ENCODE peak calls at places on chromosomes 1 and 21, in nine cellular contexts. Q is D341Med; I is left ventricle myocardium inferior; D is AG09319; S is GM20000; L is activated B cell treated with CpG ODN at 0.5 μM for 24 hours; R is RKO; K is AG09309; X is activated naive CD4-positive, alpha-beta T cell. T is an unnamed sample.

GRCh38 chr1:200242379-200243041 is 167.3 kb downstream of the ZNF281 start:
- DNase-seq in D (no peak), S (no peak), R (no peak), K (no peak), Q (no peak), I (peak; percentile 19), X (no peak), L (no peak), T (no peak)

GRCh38 chr1:210358511-210359148 is 29.9 kb downstream of the HHAT start:
- DNase-seq in S (no peak), L (no peak), K (no peak), R (no peak), D (no peak), I (no peak), X (no peak), Q (no peak), T (no peak)

GRCh38 chr1:163834778-163835177 is 513.0 kb downstream of the NUF2 start:
- DNase-seq in K (no peak), R (no peak), Q (no peak), X (no peak), L (no peak), D (no peak), I (no peak), S (no peak), T (no peak)

GRCh38 chr1:14516974-14517812 is 81.3 kb upstream of the KAZN start:
- DNase-seq in D (peak; percentile 93), Q (no peak), L (no peak), I (no peak), K (peak; percentile 86), X (no peak), R (no peak), S (peak; percentile 24), T (peak; percentile 89)

GRCh38 chr1:29410476-29410875 is 174.2 kb downstream of the PTPRU start:
- DNase-seq in L (no peak), S (no peak), K (no peak), Q (no peak), D (no peak), I (no peak), X (no peak), R (no peak), T (no peak)

GRCh38 chr1:66137235-66137634 is 344.5 kb downstream of the PDE4B start:
- DNase-seq in X (no peak), I (no peak), K (peak; percentile 7), D (no peak), S (no peak), L (no peak), R (no peak), Q (no peak), T (no peak)

GRCh38 chr1:112296908-112297307 is 99.1 kb upstream of the CTTNBP2NL start:
- DNase-seq in D (no peak), L (no peak), K (no peak), Q (no peak), R (no peak), S (no peak), X (no peak), I (no peak), T (no peak)

GRCh38 chr21:42484966-42485365 is 11.1 kb downstream of the RSPH1 start:
- DNase-seq in S (no peak), L (no peak), D (no peak), R (no peak), K (no peak), X (no peak), I (no peak), Q (no peak), T (no peak)

GRCh38 chr1:202760589-202760988 is 47.6 kb downstream of the KDM5B start:
- DNase-seq in Q (no peak), S (no peak), X (no peak), L (no peak), I (no peak), D (no peak), K (no peak), R (no peak), T (no peak)

GRCh38 chr1:147526501-147526900 is 14.8 kb upstream of the BCL9 start:
- DNase-seq in S (no peak), Q (no peak), D (no peak), X (no peak), K (no peak), L (no peak), R (no peak), I (no peak), T (no peak)

GRCh38 chr1:228411548-228412430 is 4.9 kb downstream of the TRIM17 start:
- DNase-seq in D (no peak), L (no peak), S (no peak), R (no peak), I (no peak), K (no peak), X (no peak), Q (no peak), T (no peak)

GRCh38 chr1:3120994-3121393 is 52.0 kb downstream of the PRDM16 start:
- DNase-seq in I (no peak), D (no peak), X (no peak), S (no peak), L (no peak), Q (no peak), R (no peak), K (no peak), T (no peak)

GRCh38 chr21:44875341-44875740 is 1.9 kb upstream of the PTTG1IP start:
- DNase-seq in X (no peak), L (no peak), D (peak; percentile 25), Q (no peak), R (no peak), K (no peak), S (no peak), I (no peak), T (no peak)

GRCh38 chr1:204089044-204089751 is 16.3 kb downstream of the SOX13 start:
- DNase-seq in K (no peak), L (no peak), S (no peak), Q (no peak), I (no peak), R (no peak), D (no peak), X (no peak), T (no peak)

GRCh38 chr1:161333166-161333565 is 19.0 kb downstream of the SDHC start:
- DNase-seq in I (no peak), S (no peak), L (no peak), K (no peak), X (no peak), R (no peak), D (no peak), Q (no peak), T (no peak)

GRCh38 chr1:230972855-230973271 is 5.8 kb downstream of the TTC13 start:
- DNase-seq in K (no peak), D (no peak), S (peak; percentile 45), X (peak; percentile 25), L (no peak), R (no peak), I (no peak), Q (no peak), T (no peak)

GRCh38 chr1:113928950-113929749 is at the start of gene HIPK1:
- DNase-seq in K (no peak), L (peak; percentile 93), S (peak; percentile 92), X (peak; percentile 88), D (peak; percentile 58), Q (peak; percentile 94), R (peak; percentile 85), I (peak; percentile 94), T (peak; percentile 90)

GRCh38 chr21:32611471-32611997 is 643 bp downstream of the CFAP298 start:
- DNase-seq in I (no peak), X (no peak), K (no peak), S (peak; percentile 49), D (no peak), L (peak; percentile 22), Q (peak; percentile 70), R (peak; percentile 47), T (peak; percentile 12)

GRCh38 chr1:39907532-39908453 is 6.1 kb upstream of the MYCL start:
- DNase-seq in L (no peak), S (no peak), X (no peak), Q (no peak), K (no peak), R (no peak), D (no peak), I (no peak), T (no peak)

GRCh38 chr1:46673749-46674182 is 2.1 kb downstream of the TEX38 start:
- DNase-seq in X (no peak), Q (no peak), K (no peak), R (peak; percentile 75), L (no peak), S (no peak), I (no peak), D (no peak), T (no peak)

GRCh38 chr1:17199267-17200044 is 5.5 kb upstream of the PADI1 start:
- DNase-seq in X (no peak), R (no peak), Q (no peak), D (no peak), S (no peak), K (no peak), I (no peak), L (peak; percentile 9), T (no peak)

GRCh38 chr1:4972761-4973320 is 318.4 kb downstream of the AJAP1 start:
- DNase-seq in L (no peak), R (no peak), D (no peak), K (no peak), Q (no peak), S (no peak), X (no peak), I (no peak), T (no peak)

GRCh38 chr1:45647248-45648021 is 23.6 kb upstream of the CCDC17 start:
- DNase-seq in S (no peak), R (no peak), Q (no peak), D (no peak), X (no peak), L (no peak), I (no peak), K (no peak), T (no peak)

GRCh38 chr21:42121792-42122191 is 50.7 kb downstream of the UMODL1 start:
- DNase-seq in Q (no peak), D (no peak), K (no peak), S (no peak), X (no peak), I (no peak), L (no peak), R (no peak), T (no peak)

GRCh38 chr1:147640553-147641165 is 29.7 kb downstream of the ACP6 start:
- DNase-seq in I (peak; percentile 55), D (peak; percentile 43), S (peak; percentile 85), L (peak; percentile 42), R (peak; percentile 82), Q (peak; percentile 92), K (peak; percentile 50), X (peak; percentile 42), T (peak; percentile 83)

GRCh38 chr1:241115784-241116183 is 241.2 kb downstream of the RGS7 start:
- DNase-seq in I (no peak), Q (no peak), R (peak; percentile 2), K (no peak), S (no peak), D (no peak), X (no peak), L (no peak), T (no peak)

GRCh38 chr1:247429526-247429925 is 13.6 kb downstream of the NLRP3 start:
- DNase-seq in K (no peak), I (no peak), R (no peak), D (no peak), X (no peak), Q (no peak), L (no peak), S (no peak), T (no peak)

GRCh38 chr1:31396633-31397351 is 16.2 kb upstream of the SERINC2 start:
- DNase-seq in I (no peak), X (no peak), Q (no peak), D (peak; percentile 93), R (no peak), K (peak; percentile 91), L (no peak), S (no peak), T (no peak)

GRCh38 chr1:160997323-160998038 is 23.5 kb downstream of the F11R start:
- DNase-seq in R (peak; percentile 65), I (peak; percentile 52), D (peak; percentile 19), Q (peak; percentile 74), S (peak; percentile 59), L (peak; percentile 29), K (no peak), X (peak; percentile 11), T (peak; percentile 31)

GRCh38 chr1:202691846-202692245 is 18.4 kb downstream of the SYT2 start:
- DNase-seq in Q (no peak), R (no peak), L (no peak), S (no peak), X (no peak), D (no peak), K (no peak), I (no peak), T (no peak)

GRCh38 chr1:208437416-208437815 is 193.2 kb upstream of the PLXNA2 start:
- DNase-seq in L (no peak), I (no peak), K (no peak), R (peak; percentile 84), S (no peak), D (no peak), X (no peak), Q (no peak), T (peak; percentile 30)

T was measured in amniotic stem cell.